ENCODE peak calls at places on chromosomes 6 and 20, in six cellular contexts. One of them, this sample, is unnamed. For H3K4me1, the result is how much of the 10 kb centered on the place peaks cover.

GRCh38 chr6:106149472-106150069 is 63.4 kb downstream of the PRDM1 start:
- DNase-seq in tibial nerve: no peak
- DNase-seq in neural progenitor cell: no peak
- DNase-seq in GM23338: no peak
- DNase-seq in psoas muscle: no peak
- DNase-seq in A549: no peak
- DNase-seq in this sample: no peak

GRCh38 chr6:167762259-167762962 is 64.3 kb upstream of the AFDN start:
- DNase-seq in tibial nerve: peak
- DNase-seq in neural progenitor cell: no peak
- DNase-seq in GM23338: no peak
- DNase-seq in psoas muscle: no peak
- DNase-seq in A549: no peak
- DNase-seq in this sample: no peak

GRCh38 chr6:11497881-11498280 is 39.7 kb upstream of the TMEM170B start:
- DNase-seq in tibial nerve: no peak
- DNase-seq in neural progenitor cell: no peak
- DNase-seq in GM23338: no peak
- DNase-seq in psoas muscle: no peak
- DNase-seq in A549: no peak
- DNase-seq in this sample: peak

GRCh38 chr20:50395258-50395729 is 114.9 kb upstream of the PTPN1 start:
- DNase-seq in tibial nerve: peak
- DNase-seq in neural progenitor cell: no peak
- DNase-seq in GM23338: no peak
- DNase-seq in psoas muscle: peak
- DNase-seq in A549: no peak
- DNase-seq in this sample: peak

GRCh38 chr20:53142225-53142624 is 170.1 kb downstream of the TSHZ2 start:
- DNase-seq in tibial nerve: no peak
- DNase-seq in neural progenitor cell: no peak
- DNase-seq in GM23338: no peak
- DNase-seq in psoas muscle: no peak
- DNase-seq in A549: no peak
- DNase-seq in this sample: no peak

GRCh38 chr20:11807070-11807741 is 110.5 kb upstream of the BTBD3 start:
- DNase-seq in tibial nerve: no peak
- DNase-seq in neural progenitor cell: no peak
- DNase-seq in GM23338: no peak
- DNase-seq in psoas muscle: no peak
- DNase-seq in A549: no peak
- DNase-seq in this sample: no peak

GRCh38 chr6:92521553-92521952 is 897.8 kb downstream of the EPHA7 start:
- DNase-seq in tibial nerve: no peak
- DNase-seq in neural progenitor cell: no peak
- DNase-seq in GM23338: no peak
- DNase-seq in psoas muscle: no peak
- DNase-seq in A549: no peak
- DNase-seq in this sample: no peak

GRCh38 chr6:123810214-123810613 is 6.5 kb downstream of the NKAIN2 start:
- DNase-seq in tibial nerve: no peak
- DNase-seq in neural progenitor cell: no peak
- DNase-seq in GM23338: no peak
- DNase-seq in psoas muscle: no peak
- DNase-seq in A549: no peak
- DNase-seq in this sample: no peak

GRCh38 chr6:77456531-77457248 is 6.6 kb downstream of the HTR1B start:
- DNase-seq in tibial nerve: no peak
- DNase-seq in neural progenitor cell: no peak
- DNase-seq in GM23338: no peak
- DNase-seq in psoas muscle: no peak
- DNase-seq in A549: no peak
- DNase-seq in this sample: no peak

GRCh38 chr6:84639396-84639795 is 125.0 kb downstream of the TBX18 start:
- DNase-seq in tibial nerve: no peak
- DNase-seq in neural progenitor cell: no peak
- DNase-seq in GM23338: no peak
- DNase-seq in psoas muscle: no peak
- DNase-seq in A549: no peak
- DNase-seq in this sample: no peak

GRCh38 chr20:12649234-12649633 is 359.5 kb upstream of the SPTLC3 start:
- DNase-seq in tibial nerve: no peak
- DNase-seq in neural progenitor cell: no peak
- DNase-seq in GM23338: no peak
- DNase-seq in psoas muscle: no peak
- DNase-seq in A549: no peak
- DNase-seq in this sample: no peak

GRCh38 chr6:16758163-16758975 is 2.9 kb downstream of the ATXN1 start:
- DNase-seq in tibial nerve: no peak
- DNase-seq in neural progenitor cell: peak
- DNase-seq in GM23338: peak
- DNase-seq in psoas muscle: no peak
- DNase-seq in A549: no peak
- DNase-seq in this sample: no peak

GRCh38 chr6:55046869-55047422 is 127.4 kb upstream of the HCRTR2 start:
- DNase-seq in tibial nerve: no peak
- DNase-seq in neural progenitor cell: no peak
- DNase-seq in GM23338: peak
- DNase-seq in psoas muscle: no peak
- DNase-seq in A549: no peak
- DNase-seq in this sample: no peak

GRCh38 chr20:5835870-5836269 is 85.7 kb downstream of the SHLD1 start:
- DNase-seq in tibial nerve: no peak
- DNase-seq in neural progenitor cell: no peak
- DNase-seq in GM23338: no peak
- DNase-seq in psoas muscle: no peak
- DNase-seq in A549: no peak
- DNase-seq in this sample: no peak

GRCh38 chr20:7608246-7608645 is 332.0 kb downstream of the HAO1 start:
- DNase-seq in tibial nerve: no peak
- DNase-seq in neural progenitor cell: peak
- DNase-seq in GM23338: peak
- DNase-seq in psoas muscle: no peak
- DNase-seq in A549: no peak
- DNase-seq in this sample: no peak

GRCh38 chr6:20341564-20341963 is 60.1 kb upstream of the E2F3 start:
- DNase-seq in tibial nerve: no peak
- DNase-seq in neural progenitor cell: no peak
- DNase-seq in GM23338: no peak
- DNase-seq in psoas muscle: no peak
- DNase-seq in A549: no peak
- DNase-seq in this sample: no peak

GRCh38 chr20:41175727-41176330 is 38.5 kb downstream of the PLCG1 start:
- DNase-seq in tibial nerve: peak
- DNase-seq in neural progenitor cell: no peak
- DNase-seq in GM23338: no peak
- DNase-seq in psoas muscle: peak
- DNase-seq in A549: no peak
- DNase-seq in this sample: no peak

GRCh38 chr6:167424700-167425099 is 99.8 kb downstream of the TTLL2 start:
- DNase-seq in tibial nerve: no peak
- DNase-seq in neural progenitor cell: no peak
- DNase-seq in GM23338: no peak
- DNase-seq in psoas muscle: no peak
- DNase-seq in A549: no peak
- DNase-seq in this sample: no peak

GRCh38 chr6:41428995-41429417 is 93.6 kb downstream of the NCR2 start:
- DNase-seq in tibial nerve: peak
- DNase-seq in neural progenitor cell: no peak
- DNase-seq in GM23338: peak
- DNase-seq in psoas muscle: peak
- DNase-seq in A549: no peak
- DNase-seq in this sample: peak

GRCh38 chr6:5645903-5646302 is 360.8 kb downstream of the NRN1 start:
- DNase-seq in tibial nerve: no peak
- DNase-seq in neural progenitor cell: no peak
- DNase-seq in GM23338: no peak
- DNase-seq in psoas muscle: no peak
- DNase-seq in A549: no peak
- DNase-seq in this sample: no peak

GRCh38 chr20:4170621-4171537 is 155.5 kb upstream of the RNF24 start:
- DNase-seq in tibial nerve: no peak
- DNase-seq in neural progenitor cell: peak
- DNase-seq in GM23338: no peak
- DNase-seq in psoas muscle: no peak
- DNase-seq in A549: no peak
- DNase-seq in this sample: no peak

GRCh38 chr6:41286544-41287346 is at the start of gene TREM1:
- DNase-seq in tibial nerve: peak
- DNase-seq in neural progenitor cell: no peak
- DNase-seq in GM23338: peak
- DNase-seq in psoas muscle: peak
- DNase-seq in A549: no peak
- DNase-seq in this sample: peak

GRCh38 chr6:92243315-92243714 is 1176.0 kb downstream of the EPHA7 start:
- DNase-seq in tibial nerve: no peak
- DNase-seq in neural progenitor cell: no peak
- DNase-seq in GM23338: no peak
- DNase-seq in psoas muscle: no peak
- DNase-seq in A549: no peak
- DNase-seq in this sample: no peak

GRCh38 chr6:116314878-116315277 is 35.1 kb upstream of the TSPYL1 start:
- DNase-seq in tibial nerve: no peak
- DNase-seq in neural progenitor cell: no peak
- DNase-seq in GM23338: no peak
- DNase-seq in psoas muscle: no peak
- DNase-seq in A549: no peak
- DNase-seq in this sample: no peak

GRCh38 chr6:67916389-67916788 is 718.7 kb upstream of the ADGRB3 start:
- DNase-seq in tibial nerve: no peak
- DNase-seq in neural progenitor cell: no peak
- DNase-seq in GM23338: no peak
- DNase-seq in psoas muscle: no peak
- DNase-seq in A549: no peak
- DNase-seq in this sample: no peak

GRCh38 chr6:61562098-61562497 is 723.9 kb downstream of the KHDRBS2 start:
- DNase-seq in tibial nerve: no peak
- DNase-seq in neural progenitor cell: no peak
- DNase-seq in GM23338: no peak
- DNase-seq in psoas muscle: no peak
- DNase-seq in A549: no peak
- DNase-seq in this sample: no peak

GRCh38 chr20:47428851-47429336 is 72.4 kb upstream of the ZMYND8 start:
- DNase-seq in tibial nerve: no peak
- DNase-seq in neural progenitor cell: no peak
- DNase-seq in GM23338: no peak
- DNase-seq in psoas muscle: no peak
- DNase-seq in A549: no peak
- DNase-seq in this sample: no peak

GRCh38 chr20:8964944-8965562 is 103.8 kb upstream of the PLCB4 start:
- DNase-seq in tibial nerve: no peak
- DNase-seq in neural progenitor cell: no peak
- DNase-seq in GM23338: no peak
- DNase-seq in psoas muscle: no peak
- DNase-seq in A549: no peak
- DNase-seq in this sample: no peak

GRCh38 chr20:1324598-1325172 is 4.3 kb downstream of the SDCBP2 start:
- DNase-seq in tibial nerve: no peak
- DNase-seq in neural progenitor cell: no peak
- DNase-seq in GM23338: no peak
- DNase-seq in psoas muscle: no peak
- DNase-seq in A549: peak
- DNase-seq in this sample: no peak

DNA sequence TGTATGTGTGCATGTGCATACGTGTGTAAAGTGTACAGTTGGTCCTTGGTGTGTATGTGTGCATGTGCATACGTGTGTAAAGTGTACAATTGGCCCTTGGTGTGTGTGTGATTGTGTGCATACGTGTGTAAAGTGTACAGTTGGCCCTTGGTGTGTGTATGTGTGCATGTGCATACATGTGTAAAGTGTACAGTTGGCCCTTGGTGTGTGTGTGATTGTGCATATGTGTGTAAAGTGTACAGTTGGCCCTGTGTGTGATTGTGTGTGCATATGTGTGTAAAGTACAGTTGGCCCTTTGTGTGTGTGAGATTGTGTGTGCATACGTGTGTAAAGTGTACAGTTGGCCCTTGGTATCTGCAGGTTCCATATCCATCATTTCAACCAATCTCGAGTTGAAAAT is 5.1 kb upstream of the LIME1 start:
- DNase-seq in tibial nerve: no peak
- DNase-seq in neural progenitor cell: no peak
- DNase-seq in GM23338: no peak
- DNase-seq in psoas muscle: no peak
- DNase-seq in A549: no peak
- DNase-seq in this sample: no peak
- H3K4me1 ChIP-seq in tibial nerve: under half
- H3K4me1 ChIP-seq in neural progenitor cell: under half
- H3K4me1 ChIP-seq in GM23338: under half
- H3K4me1 ChIP-seq in psoas muscle: under half
- H3K4me1 ChIP-seq in A549: under half
- H3K4me1 ChIP-seq in this sample: under half

GRCh38 chr6:135128268-135128914 is 52.7 kb upstream of the MYB start:
- DNase-seq in tibial nerve: no peak
- DNase-seq in neural progenitor cell: no peak
- DNase-seq in GM23338: no peak
- DNase-seq in psoas muscle: no peak
- DNase-seq in A549: no peak
- DNase-seq in this sample: no peak
- TF ChIP-seq CTCF in tibial nerve: no peak
- TF ChIP-seq CTCF in neural progenitor cell: no peak
- TF ChIP-seq CTCF in GM23338: no peak
- TF ChIP-seq CTCF in psoas muscle: no peak
- TF ChIP-seq CTCF in A549: no peak
- TF ChIP-seq CTCF in this sample: no peak

DNA sequence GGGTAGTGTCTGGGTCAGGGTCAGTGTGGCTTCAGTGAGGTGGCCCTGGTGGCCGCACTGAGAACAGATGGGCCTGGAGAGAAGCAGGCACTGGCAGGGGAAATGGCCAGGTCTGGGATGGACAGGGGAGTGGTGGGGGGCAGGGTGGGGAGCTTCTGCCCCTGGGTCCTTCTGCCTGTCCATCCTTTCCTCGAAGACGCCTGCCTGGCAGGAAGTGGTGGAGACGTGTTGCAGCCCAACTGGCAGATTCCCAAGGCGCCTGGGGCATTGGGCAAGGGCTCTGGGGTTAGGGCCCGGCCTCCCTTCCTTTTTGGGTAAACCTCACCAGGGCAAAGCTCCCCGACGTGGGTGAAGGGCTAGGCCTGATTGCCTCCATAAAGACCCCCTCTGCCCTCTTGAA is 10.4 kb downstream of the SRC start:
- DNase-seq in tibial nerve: peak
- DNase-seq in neural progenitor cell: no peak
- DNase-seq in GM23338: no peak
- DNase-seq in psoas muscle: peak
- DNase-seq in A549: no peak
- DNase-seq in this sample: peak
- H3K4me1 ChIP-seq in tibial nerve: under half
- H3K4me1 ChIP-seq in neural progenitor cell: under half
- H3K4me1 ChIP-seq in GM23338: under half
- H3K4me1 ChIP-seq in psoas muscle: under half
- H3K4me1 ChIP-seq in A549: half or more
- H3K4me1 ChIP-seq in this sample: half or more

DNA sequence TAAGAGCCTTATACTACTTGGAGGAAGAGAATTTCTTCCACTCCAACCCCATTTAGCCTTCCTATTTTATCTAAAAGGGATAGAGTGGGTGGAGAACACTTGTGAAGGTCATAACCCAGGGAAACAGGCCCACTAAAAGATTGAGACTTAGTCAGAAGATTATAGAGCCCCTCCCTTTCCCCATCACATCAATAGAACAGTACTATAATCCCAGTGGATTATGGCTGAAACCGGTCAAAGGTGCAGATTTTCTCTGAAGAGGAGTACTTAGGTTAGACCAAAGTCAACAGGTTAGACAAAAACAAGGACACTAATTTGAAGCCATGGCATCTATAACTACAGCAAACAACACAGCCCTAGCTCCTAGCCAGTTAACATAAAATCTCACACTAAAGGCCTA is 330.9 kb upstream of the NOX3 start:
- DNase-seq in tibial nerve: no peak
- DNase-seq in neural progenitor cell: no peak
- DNase-seq in GM23338: no peak
- DNase-seq in psoas muscle: no peak
- DNase-seq in A549: no peak
- DNase-seq in this sample: no peak
- TF ChIP-seq CTCF in tibial nerve: no peak
- TF ChIP-seq CTCF in neural progenitor cell: no peak
- TF ChIP-seq CTCF in GM23338: no peak
- TF ChIP-seq CTCF in psoas muscle: no peak
- TF ChIP-seq CTCF in A549: no peak
- TF ChIP-seq CTCF in this sample: no peak